ENCODE peak calls at places on chromosomes 3 and 15, in ten cellular contexts. G, A, Z, V, Q, L, C, Y, W and X are unnamed samples.

GRCh38 chr15:78507831-78508160 is 419 bp downstream of the HYKK start:
- DNase-seq in Z (no peak), C (no peak), W (no peak), Q (no peak), G (no peak), L (no peak), Y (no peak), A (no peak), V (no peak), X (no peak)

GRCh38 chr3:156135921-156136655 is 15.7 kb downstream of the KCNAB1 start:
- DNase-seq in Q (no peak), A (no peak), G (no peak), W (peak), C (no peak), L (no peak), V (no peak), Z (no peak), Y (no peak), X (no peak)

GRCh38 chr15:95718441-95718840 is 612.1 kb upstream of the NR2F2 start:
- DNase-seq in A (no peak), C (no peak), Y (no peak), Q (no peak), L (no peak), G (no peak), V (no peak), W (no peak), Z (peak), X (no peak)

GRCh38 chr3:8518138-8518537 is 16.5 kb downstream of the LMCD1 start:
- DNase-seq in L (peak), Z (no peak), A (peak), Q (no peak), Y (no peak), V (no peak), G (no peak), C (peak), W (no peak), X (no peak)

GRCh38 chr15:24954783-24955548 is at the start of the genes SNRPN and SNURF:
- DNase-seq in W (no peak), C (peak), A (peak), Y (peak), G (peak), Q (peak), L (peak), V (no peak), Z (peak), X (peak)

GRCh38 chr15:37134699-37135131 is 34.4 kb upstream of the MEIS2 start:
- DNase-seq in Q (peak), Y (no peak), Z (no peak), G (no peak), A (peak), V (peak), W (peak), L (peak), C (no peak), X (no peak)

GRCh38 chr15:50879016-50879415 is 29.5 kb upstream of the AP4E1 start:
- DNase-seq in A (no peak), Y (no peak), G (no peak), Z (no peak), W (no peak), Q (no peak), C (no peak), V (no peak), L (no peak), X (no peak)

GRCh38 chr3:64187065-64187959 is 38.0 kb downstream of the PRICKLE2 start:
- DNase-seq in L (peak), A (peak), V (peak), Y (peak), G (peak), Q (peak), W (peak), C (peak), Z (peak), X (peak)

GRCh38 chr15:47422901-47423300 is 294.4 kb upstream of the SEMA6D start:
- DNase-seq in A (no peak), Y (no peak), W (no peak), L (peak), Q (peak), G (no peak), C (no peak), Z (no peak), V (no peak), X (no peak)

GRCh38 chr15:76012021-76012551 is at the start of gene NRG4:
- DNase-seq in Q (peak), V (no peak), A (no peak), G (no peak), L (peak), W (peak), C (no peak), Z (no peak), Y (no peak), X (no peak)

GRCh38 chr15:93454788-93455187 is 365.8 kb upstream of the RGMA start:
- DNase-seq in Y (no peak), C (no peak), Q (no peak), Z (no peak), A (no peak), W (no peak), G (no peak), V (no peak), L (no peak), X (no peak)

GRCh38 chr15:42693942-42694341 is 43.0 kb downstream of the CDAN1 start:
- DNase-seq in G (no peak), Q (no peak), A (no peak), Y (no peak), Z (no peak), W (no peak), V (no peak), L (no peak), C (no peak), X (no peak)

GRCh38 chr15:50840520-50840919 is 68.0 kb upstream of the AP4E1 start:
- DNase-seq in Z (no peak), Q (no peak), A (no peak), W (no peak), L (no peak), G (no peak), Y (no peak), C (no peak), V (no peak), X (no peak)

GRCh38 chr15:77610731-77611130 is 22.0 kb downstream of the LINGO1 start:
- DNase-seq in C (no peak), Q (no peak), A (no peak), W (no peak), Z (no peak), G (no peak), L (no peak), Y (no peak), V (no peak), X (no peak)